ENCODE peak calls at places on chromosomes 6 and 20, in eight cellular contexts. One of them, this sample, is unnamed.

GRCh38 chr6:170243386-170243785 is 47.5 kb downstream of the DLL1 start:
- DNase-seq in A549: no peak
- DNase-seq in PC-3: no peak
- DNase-seq in kidney epithelial cell: no peak
- DNase-seq in fibroblast of pulmonary artery: no peak
- DNase-seq in left ventricle myocardium inferior: peak
- DNase-seq in lung: no peak
- DNase-seq in astrocyte of the spinal cord: no peak
- DNase-seq in this sample: no peak

GRCh38 chr6:140915001-140915950 is 1217.4 kb upstream of the GJE1 start:
- DNase-seq in PC-3: no peak
- DNase-seq in kidney epithelial cell: no peak
- DNase-seq in fibroblast of pulmonary artery: no peak
- DNase-seq in A549: no peak
- DNase-seq in left ventricle myocardium inferior: no peak
- DNase-seq in astrocyte of the spinal cord: no peak
- DNase-seq in lung: no peak
- DNase-seq in this sample: peak

GRCh38 chr20:63700199-63701050 is 4.0 kb downstream of the TNFRSF6B start:
- DNase-seq in left ventricle myocardium inferior: no peak
- DNase-seq in fibroblast of pulmonary artery: no peak
- DNase-seq in lung: no peak
- DNase-seq in kidney epithelial cell: no peak
- DNase-seq in PC-3: no peak
- DNase-seq in A549: no peak
- DNase-seq in astrocyte of the spinal cord: no peak
- DNase-seq in this sample: no peak

GRCh38 chr6:11194399-11195274 is 37.8 kb downstream of the NEDD9 start:
- DNase-seq in kidney epithelial cell: no peak
- DNase-seq in left ventricle myocardium inferior: no peak
- DNase-seq in lung: no peak
- DNase-seq in A549: peak
- DNase-seq in astrocyte of the spinal cord: peak
- DNase-seq in PC-3: no peak
- DNase-seq in fibroblast of pulmonary artery: peak
- DNase-seq in this sample: peak

GRCh38 chr6:169233832-169234231 is 19.8 kb downstream of the THBS2 start:
- DNase-seq in left ventricle myocardium inferior: no peak
- DNase-seq in astrocyte of the spinal cord: no peak
- DNase-seq in lung: no peak
- DNase-seq in kidney epithelial cell: no peak
- DNase-seq in PC-3: no peak
- DNase-seq in A549: no peak
- DNase-seq in fibroblast of pulmonary artery: no peak
- DNase-seq in this sample: no peak

GRCh38 chr6:144675231-144675861 is 390.2 kb downstream of the UTRN start:
- DNase-seq in left ventricle myocardium inferior: no peak
- DNase-seq in A549: no peak
- DNase-seq in kidney epithelial cell: peak
- DNase-seq in astrocyte of the spinal cord: peak
- DNase-seq in lung: peak
- DNase-seq in fibroblast of pulmonary artery: peak
- DNase-seq in PC-3: no peak
- DNase-seq in this sample: peak

GRCh38 chr6:11586574-11586973 is 49.0 kb downstream of the TMEM170B start:
- DNase-seq in astrocyte of the spinal cord: peak
- DNase-seq in fibroblast of pulmonary artery: peak
- DNase-seq in left ventricle myocardium inferior: no peak
- DNase-seq in PC-3: peak
- DNase-seq in lung: no peak
- DNase-seq in kidney epithelial cell: peak
- DNase-seq in A549: peak
- DNase-seq in this sample: peak

GRCh38 chr6:4055420-4056041 is 23.4 kb downstream of the FAM217A start:
- DNase-seq in fibroblast of pulmonary artery: peak
- DNase-seq in lung: no peak
- DNase-seq in astrocyte of the spinal cord: peak
- DNase-seq in kidney epithelial cell: peak
- DNase-seq in left ventricle myocardium inferior: no peak
- DNase-seq in PC-3: peak
- DNase-seq in A549: peak
- DNase-seq in this sample: peak

GRCh38 chr6:112318505-112318904 is 28.6 kb upstream of the RFPL4B start:
- DNase-seq in fibroblast of pulmonary artery: no peak
- DNase-seq in lung: no peak
- DNase-seq in kidney epithelial cell: no peak
- DNase-seq in PC-3: no peak
- DNase-seq in astrocyte of the spinal cord: no peak
- DNase-seq in left ventricle myocardium inferior: no peak
- DNase-seq in A549: no peak
- DNase-seq in this sample: no peak

GRCh38 chr20:63555661-63556381 is 1.9 kb downstream of the FNDC11 start:
- DNase-seq in fibroblast of pulmonary artery: no peak
- DNase-seq in A549: no peak
- DNase-seq in PC-3: no peak
- DNase-seq in lung: no peak
- DNase-seq in left ventricle myocardium inferior: no peak
- DNase-seq in kidney epithelial cell: no peak
- DNase-seq in astrocyte of the spinal cord: no peak
- DNase-seq in this sample: no peak

GRCh38 chr20:52649727-52650126 is 322.4 kb upstream of the TSHZ2 start:
- DNase-seq in PC-3: no peak
- DNase-seq in kidney epithelial cell: no peak
- DNase-seq in lung: no peak
- DNase-seq in left ventricle myocardium inferior: no peak
- DNase-seq in A549: no peak
- DNase-seq in astrocyte of the spinal cord: no peak
- DNase-seq in fibroblast of pulmonary artery: no peak
- DNase-seq in this sample: no peak

GRCh38 chr20:45951474-45951873 is 17.0 kb downstream of the PCIF1 start:
- DNase-seq in lung: no peak
- DNase-seq in A549: no peak
- DNase-seq in fibroblast of pulmonary artery: no peak
- DNase-seq in kidney epithelial cell: no peak
- DNase-seq in left ventricle myocardium inferior: no peak
- DNase-seq in astrocyte of the spinal cord: no peak
- DNase-seq in PC-3: no peak
- DNase-seq in this sample: no peak

GRCh38 chr6:79646006-79646405 is 14.9 kb downstream of the SH3BGRL2 start:
- DNase-seq in A549: no peak
- DNase-seq in left ventricle myocardium inferior: no peak
- DNase-seq in PC-3: no peak
- DNase-seq in fibroblast of pulmonary artery: no peak
- DNase-seq in lung: no peak
- DNase-seq in kidney epithelial cell: no peak
- DNase-seq in astrocyte of the spinal cord: no peak
- DNase-seq in this sample: no peak
- TF ChIP-seq CTCF in A549: no peak
- TF ChIP-seq CTCF in left ventricle myocardium inferior: peak
- TF ChIP-seq CTCF in PC-3: peak
- TF ChIP-seq CTCF in fibroblast of pulmonary artery: peak
- TF ChIP-seq CTCF in lung: no peak
- TF ChIP-seq CTCF in kidney epithelial cell: no peak
- TF ChIP-seq CTCF in astrocyte of the spinal cord: no peak
- TF ChIP-seq CTCF in this sample: no peak

GRCh38 chr6:157981132-157981394 is 600 bp upstream of the SYNJ2 start:
- DNase-seq in left ventricle myocardium inferior: no peak
- DNase-seq in astrocyte of the spinal cord: no peak
- DNase-seq in PC-3: no peak
- DNase-seq in kidney epithelial cell: no peak
- DNase-seq in fibroblast of pulmonary artery: no peak
- DNase-seq in lung: no peak
- DNase-seq in A549: no peak
- DNase-seq in this sample: no peak

GRCh38 chr6:157982580-157983438 is 1.1 kb downstream of the SYNJ2 start:
- DNase-seq in left ventricle myocardium inferior: no peak
- DNase-seq in PC-3: peak
- DNase-seq in astrocyte of the spinal cord: peak
- DNase-seq in kidney epithelial cell: no peak
- DNase-seq in fibroblast of pulmonary artery: peak
- DNase-seq in lung: no peak
- DNase-seq in A549: peak
- DNase-seq in this sample: peak

GRCh38 chr6:157981395-157982296 is at the start of gene SYNJ2:
- DNase-seq in fibroblast of pulmonary artery: peak
- DNase-seq in kidney epithelial cell: no peak
- DNase-seq in left ventricle myocardium inferior: peak
- DNase-seq in A549: peak
- DNase-seq in lung: peak
- DNase-seq in PC-3: peak
- DNase-seq in astrocyte of the spinal cord: peak
- DNase-seq in this sample: peak

GRCh38 chr6:157982297-157982579 is 575 bp downstream of the SYNJ2 start:
- DNase-seq in fibroblast of pulmonary artery: no peak
- DNase-seq in A549: peak
- DNase-seq in lung: no peak
- DNase-seq in kidney epithelial cell: no peak
- DNase-seq in left ventricle myocardium inferior: no peak
- DNase-seq in astrocyte of the spinal cord: no peak
- DNase-seq in PC-3: no peak
- DNase-seq in this sample: peak

GRCh38 chr6:157980288-157981131 is 1.2 kb upstream of the SYNJ2 start:
- DNase-seq in astrocyte of the spinal cord: no peak
- DNase-seq in PC-3: no peak
- DNase-seq in kidney epithelial cell: no peak
- DNase-seq in A549: no peak
- DNase-seq in fibroblast of pulmonary artery: no peak
- DNase-seq in lung: no peak
- DNase-seq in left ventricle myocardium inferior: no peak
- DNase-seq in this sample: no peak
- H3K4me3 ChIP-seq in astrocyte of the spinal cord: no peak
- H3K4me3 ChIP-seq in PC-3: peak
- H3K4me3 ChIP-seq in kidney epithelial cell: no peak
- H3K4me3 ChIP-seq in A549: peak
- H3K4me3 ChIP-seq in fibroblast of pulmonary artery: no peak
- H3K4me3 ChIP-seq in lung: no peak
- H3K4me3 ChIP-seq in left ventricle myocardium inferior: peak
- H3K4me3 ChIP-seq in this sample: peak

DNA sequence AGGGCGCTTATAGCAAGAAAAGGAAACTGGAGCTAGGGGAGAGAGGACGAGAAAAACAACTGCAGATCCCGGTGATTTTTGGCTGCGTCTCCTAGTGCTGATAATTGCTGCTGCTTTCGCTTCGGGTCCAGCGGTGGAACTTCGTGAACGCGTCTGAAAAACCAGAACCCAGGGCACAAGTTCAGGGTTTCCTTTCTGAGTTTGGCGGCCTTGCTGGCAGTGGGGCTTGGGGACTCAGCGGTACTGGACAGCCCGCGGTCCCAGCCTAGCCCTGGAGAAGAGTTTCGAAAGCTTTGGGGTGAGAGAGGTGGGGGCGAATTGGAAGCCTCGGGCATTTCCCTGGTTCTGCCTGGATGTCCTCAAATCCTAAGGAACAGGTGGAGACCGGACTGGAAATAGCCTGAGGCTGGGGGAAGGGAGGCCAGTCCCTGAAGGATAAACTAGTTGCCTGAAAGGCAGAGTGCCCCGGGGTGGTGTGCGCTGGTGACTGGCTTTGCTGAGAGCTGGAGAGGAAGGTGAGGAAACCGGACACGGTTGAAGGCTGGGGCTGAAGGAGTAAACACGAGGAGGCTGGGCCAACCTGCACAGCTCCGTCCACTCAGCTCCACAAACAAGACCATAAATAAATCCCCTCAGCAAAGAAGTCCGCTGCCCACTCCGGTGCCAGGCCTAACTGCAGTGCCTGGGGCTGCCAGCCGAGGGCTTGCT is 857 bp downstream of the GMPR start:
- DNase-seq in lung: no peak
- DNase-seq in left ventricle myocardium inferior: peak
- DNase-seq in A549: no peak
- DNase-seq in fibroblast of pulmonary artery: peak
- DNase-seq in PC-3: peak
- DNase-seq in kidney epithelial cell: peak
- DNase-seq in astrocyte of the spinal cord: peak
- DNase-seq in this sample: no peak
- TF ChIP-seq CTCF in lung: peak
- TF ChIP-seq CTCF in left ventricle myocardium inferior: peak
- TF ChIP-seq CTCF in A549: no peak
- TF ChIP-seq CTCF in fibroblast of pulmonary artery: peak
- TF ChIP-seq CTCF in PC-3: peak
- TF ChIP-seq CTCF in kidney epithelial cell: peak
- TF ChIP-seq CTCF in astrocyte of the spinal cord: peak
- TF ChIP-seq CTCF in this sample: peak

GRCh38 chr6:18260448-18261106 is 3.8 kb downstream of the DEK start:
- DNase-seq in astrocyte of the spinal cord: peak
- DNase-seq in left ventricle myocardium inferior: no peak
- DNase-seq in PC-3: peak
- DNase-seq in fibroblast of pulmonary artery: peak
- DNase-seq in A549: no peak
- DNase-seq in kidney epithelial cell: peak
- DNase-seq in lung: no peak
- DNase-seq in this sample: peak

GRCh38 chr6:18262812-18263560 is 1.3 kb downstream of the DEK start:
- DNase-seq in fibroblast of pulmonary artery: peak
- DNase-seq in astrocyte of the spinal cord: peak
- DNase-seq in A549: peak
- DNase-seq in left ventricle myocardium inferior: no peak
- DNase-seq in PC-3: peak
- DNase-seq in lung: no peak
- DNase-seq in kidney epithelial cell: no peak
- DNase-seq in this sample: no peak

GRCh38 chr6:18261877-18262276 is 2.5 kb downstream of the DEK start:
- DNase-seq in left ventricle myocardium inferior: no peak
- DNase-seq in astrocyte of the spinal cord: no peak
- DNase-seq in lung: no peak
- DNase-seq in kidney epithelial cell: no peak
- DNase-seq in PC-3: no peak
- DNase-seq in A549: no peak
- DNase-seq in fibroblast of pulmonary artery: no peak
- DNase-seq in this sample: no peak

GRCh38 chr6:18263561-18264337 is 581 bp downstream of the DEK start:
- DNase-seq in kidney epithelial cell: no peak
- DNase-seq in astrocyte of the spinal cord: peak
- DNase-seq in PC-3: peak
- DNase-seq in lung: peak
- DNase-seq in A549: peak
- DNase-seq in left ventricle myocardium inferior: peak
- DNase-seq in fibroblast of pulmonary artery: peak
- DNase-seq in this sample: no peak

DNA sequence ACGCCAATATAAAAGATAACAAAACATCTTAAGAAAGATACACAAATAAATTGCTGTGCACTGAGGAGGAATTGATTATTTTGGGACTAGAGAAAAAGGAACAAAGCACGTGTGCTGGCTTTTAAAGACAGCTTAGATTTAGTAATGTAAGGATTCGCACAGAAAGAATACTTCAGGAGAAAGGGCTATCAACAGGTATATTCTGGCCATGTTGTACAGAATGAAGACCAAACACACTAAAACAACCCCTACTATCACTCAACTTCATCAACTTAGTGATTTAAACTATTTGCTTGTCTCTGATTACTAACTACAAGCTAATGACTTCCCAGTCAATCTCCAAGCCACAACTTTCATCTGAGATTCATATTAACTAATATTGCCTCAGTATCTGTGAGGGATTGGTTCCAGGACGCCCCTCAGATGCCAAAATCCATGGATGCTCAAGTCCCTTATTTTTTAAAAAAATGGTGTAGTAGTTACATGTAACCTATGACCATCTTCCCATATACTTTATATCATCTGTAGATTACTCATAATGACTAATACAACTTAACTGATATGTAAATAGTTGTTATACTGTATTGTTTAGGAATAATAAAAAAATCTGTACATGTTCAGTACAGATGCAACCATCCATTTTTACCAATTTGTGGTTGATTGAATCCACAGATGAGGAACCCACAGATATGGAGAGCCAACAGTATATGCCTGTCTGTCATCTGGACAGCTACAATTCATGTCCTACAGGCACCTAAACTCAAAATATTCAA is 4.5 kb downstream of the DEK start:
- DNase-seq in A549: no peak
- DNase-seq in left ventricle myocardium inferior: no peak
- DNase-seq in fibroblast of pulmonary artery: no peak
- DNase-seq in PC-3: peak
- DNase-seq in lung: no peak
- DNase-seq in kidney epithelial cell: no peak
- DNase-seq in astrocyte of the spinal cord: no peak
- DNase-seq in this sample: no peak
- H3K4me3 ChIP-seq in A549: no peak
- H3K4me3 ChIP-seq in left ventricle myocardium inferior: no peak
- H3K4me3 ChIP-seq in fibroblast of pulmonary artery: no peak
- H3K4me3 ChIP-seq in PC-3: peak
- H3K4me3 ChIP-seq in lung: no peak
- H3K4me3 ChIP-seq in kidney epithelial cell: no peak
- H3K4me3 ChIP-seq in astrocyte of the spinal cord: no peak
- H3K4me3 ChIP-seq in this sample: no peak

This sample was measured in AG10803.